ENCODE peak calls at places on chromosome 12, in eight cellular contexts. T, V, U, I, Q, B, L and M are unnamed samples.

GRCh38 chr12:38892090-38892786 is 13.2 kb downstream of the CPNE8 start:
- DNase-seq in B (peak), T (no peak), L (no peak), Q (no peak), V (peak), U (no peak), I (peak), M (no peak)

GRCh38 chr12:131753041-131753440 is 42.2 kb downstream of the SFSWAP start:
- DNase-seq in L (no peak), U (no peak), V (no peak), Q (no peak), B (no peak), I (no peak), T (no peak), M (peak)

GRCh38 chr12:89350661-89351488 is 1.4 kb downstream of the DUSP6 start:
- DNase-seq in Q (no peak), B (no peak), T (no peak), V (peak), L (no peak), I (no peak), U (no peak), M (no peak)

GRCh38 chr12:94152292-94153083 is 4.1 kb downstream of the PLXNC1 start:
- DNase-seq in U (no peak), V (no peak), I (peak), B (no peak), T (no peak), L (no peak), Q (no peak), M (no peak)

GRCh38 chr12:120257041-120257821 is 8.3 kb downstream of the PXN start:
- DNase-seq in Q (peak), L (peak), B (peak), T (peak), V (peak), I (no peak), U (no peak), M (no peak)

GRCh38 chr12:76014007-76014406 is 17.6 kb downstream of the PHLDA1 start:
- DNase-seq in U (no peak), V (no peak), Q (no peak), B (no peak), L (no peak), I (no peak), T (no peak), M (no peak)

GRCh38 chr12:93601591-93601990 is 29.1 kb downstream of the SOCS2 start:
- DNase-seq in T (peak), U (no peak), I (no peak), Q (no peak), V (no peak), L (no peak), B (no peak), M (no peak)

GRCh38 chr12:101908395-101908794 is 31.0 kb downstream of the DRAM1 start:
- DNase-seq in U (no peak), L (no peak), B (peak), V (peak), I (no peak), Q (peak), T (no peak), M (no peak)

GRCh38 chr12:113071427-113072112 is 15.0 kb downstream of the DTX1 start:
- DNase-seq in L (no peak), Q (no peak), U (no peak), B (no peak), V (peak), I (peak), T (no peak), M (no peak)

GRCh38 chr12:118126119-118126757 is 9.7 kb upstream of the PEBP1 start:
- DNase-seq in Q (no peak), I (peak), B (peak), T (no peak), V (peak), U (no peak), L (no peak), M (peak)

GRCh38 chr12:32305163-32305562 is 94.2 kb upstream of the FGD4 start:
- DNase-seq in L (no peak), U (no peak), T (peak), V (no peak), B (no peak), Q (no peak), I (peak), M (no peak)

GRCh38 chr12:50572275-50572674 is 67.5 kb downstream of the DIP2B start:
- DNase-seq in L (peak), I (peak), V (peak), U (no peak), Q (peak), T (peak), B (no peak), M (peak)

GRCh38 chr12:46368684-46369083 is 3.9 kb downstream of the SLC38A2 start:
- DNase-seq in U (no peak), L (no peak), V (no peak), I (no peak), T (no peak), Q (no peak), B (no peak), M (no peak)

GRCh38 chr12:107845980-107846659 is 71.6 kb downstream of the ASCL4 start:
- DNase-seq in L (no peak), I (no peak), T (no peak), V (no peak), Q (peak), B (peak), U (no peak), M (no peak)

GRCh38 chr12:127760996-127761395 is 506.0 kb upstream of the TMEM132C start:
- DNase-seq in B (no peak), I (no peak), Q (no peak), L (no peak), U (no peak), V (no peak), T (no peak), M (no peak)

GRCh38 chr12:97951239-97951638 is 488.6 kb downstream of the RMST start:
- DNase-seq in V (no peak), I (no peak), Q (no peak), L (no peak), T (no peak), B (no peak), U (no peak), M (no peak)

GRCh38 chr12:64889434-64890216 is 65.2 kb downstream of the TBC1D30 start:
- DNase-seq in U (no peak), B (no peak), Q (peak), V (peak), I (peak), T (peak), L (no peak), M (no peak)

GRCh38 chr12:58087428-58088117 is 146.2 kb downstream of the ATP23 start:
- DNase-seq in V (no peak), T (no peak), Q (no peak), B (no peak), U (no peak), I (no peak), L (no peak), M (no peak)

GRCh38 chr12:49893753-49894752 is 9.6 kb downstream of the FAIM2 start:
- DNase-seq in U (no peak), T (peak), Q (peak), B (peak), L (no peak), V (peak), I (no peak), M (peak)

GRCh38 chr12:19125325-19125724 is 4.2 kb upstream of the PLEKHA5 start:
- DNase-seq in T (peak), I (no peak), U (no peak), V (no peak), Q (no peak), B (no peak), L (no peak), M (no peak)

GRCh38 chr12:40622246-40622838 is 69.9 kb upstream of the CNTN1 start:
- DNase-seq in U (peak), T (peak), L (peak), I (peak), B (peak), Q (peak), V (peak), M (peak)

GRCh38 chr12:78396538-78396937 is 468.0 kb upstream of the SYT1 start:
- DNase-seq in I (no peak), V (no peak), B (no peak), T (no peak), Q (no peak), U (no peak), L (no peak), M (no peak)

GRCh38 chr12:53096089-53096741 is 1.3 kb upstream of the IGFBP6 start:
- DNase-seq in T (peak), V (peak), I (no peak), L (peak), U (no peak), Q (no peak), B (peak), M (no peak)

GRCh38 chr12:50661300-50662120 is 102.4 kb upstream of the ATF1 start:
- DNase-seq in I (no peak), L (no peak), V (no peak), Q (no peak), B (no peak), T (no peak), U (no peak), M (no peak)

GRCh38 chr12:5467941-5468340 is 36.0 kb downstream of the NTF3 start:
- DNase-seq in B (no peak), Q (no peak), I (no peak), V (no peak), U (no peak), L (no peak), T (peak), M (no peak)

GRCh38 chr12:93813181-93813580 is 136.0 kb downstream of the CRADD start:
- DNase-seq in U (no peak), Q (no peak), T (no peak), L (no peak), B (no peak), V (no peak), I (no peak), M (no peak)

GRCh38 chr12:128973883-128974681 is 120.8 kb downstream of the GLT1D1 start:
- DNase-seq in B (no peak), T (no peak), Q (no peak), V (no peak), U (no peak), I (no peak), L (no peak), M (no peak)

GRCh38 chr12:51196547-51196946 is 21.3 kb downstream of the POU6F1 start:
- DNase-seq in V (no peak), I (no peak), L (no peak), U (no peak), Q (no peak), T (no peak), B (no peak), M (no peak)

GRCh38 chr12:9732966-9733461 is at the start of gene CLECL1:
- DNase-seq in L (no peak), Q (no peak), V (no peak), B (no peak), T (no peak), I (no peak), U (no peak), M (no peak)
- H3K4me3 ChIP-seq in L (no peak), Q (no peak), V (no peak), B (no peak), T (no peak), I (no peak), U (no peak), M (no peak)

GRCh38 chr12:6975297-6976032 is 4.8 kb downstream of the EMG1 start:
- DNase-seq in B (no peak), I (no peak), V (no peak), T (no peak), U (no peak), L (no peak), Q (no peak), M (no peak)

GRCh38 chr12:6978188-6978986 is 7.7 kb downstream of the EMG1 start:
- DNase-seq in V (no peak), B (no peak), Q (peak), I (no peak), L (no peak), T (no peak), U (no peak), M (no peak)

GRCh38 chr12:6970096-6970527 is 352 bp downstream of the PHB2 start:
- DNase-seq in T (no peak), I (peak), L (peak), B (no peak), U (no peak), V (no peak), Q (no peak), M (no peak)

GRCh38 chr12:6977653-6978052 is 6.9 kb downstream of the EMG1 start:
- DNase-seq in V (no peak), Q (no peak), B (no peak), L (no peak), T (no peak), U (no peak), I (no peak), M (no peak)

DNA sequence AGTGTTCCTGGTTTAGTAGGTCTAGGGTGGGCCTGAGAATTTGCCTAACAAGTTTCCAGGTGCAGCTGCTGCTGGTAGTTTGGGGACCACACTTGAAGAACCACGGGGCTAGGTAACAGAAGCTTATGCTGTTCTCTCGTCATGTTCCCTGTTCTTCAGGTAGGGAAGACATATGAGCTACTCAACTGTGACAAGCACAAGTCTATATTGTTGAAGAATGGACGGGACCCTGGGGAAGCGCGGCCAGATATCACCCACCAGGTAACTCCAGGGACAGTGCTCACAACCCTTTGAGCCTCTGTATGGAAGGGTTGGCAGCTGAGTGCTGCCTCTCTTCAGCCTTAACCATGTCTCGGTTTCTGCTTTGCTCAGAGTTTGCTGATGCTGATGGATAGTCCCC is 3.5 kb downstream of the EMG1 start:
- DNase-seq in Q (no peak), L (no peak), U (no peak), B (no peak), V (no peak), I (no peak), T (no peak), M (no peak)
- TF ChIP-seq POLR2A in Q (no peak), L (no peak), U (no peak), B (no peak), V (no peak), I (peak), T (no peak), M (no peak)

GRCh38 chr12:124143726-124144125 is 151.2 kb upstream of the RFLNA start:
- DNase-seq in T (no peak), V (no peak), U (no peak), Q (no peak), B (peak), I (no peak), L (no peak), M (no peak)
- H3K4me3 ChIP-seq in T (no peak), V (no peak), U (no peak), Q (no peak), B (no peak), I (no peak), L (no peak), M (no peak)

GRCh38 chr12:55683676-55684075 is 24.0 kb downstream of the ITGA7 start:
- DNase-seq in Q (no peak), T (no peak), B (no peak), U (no peak), L (no peak), V (no peak), I (no peak), M (no peak)

GRCh38 chr12:55679691-55680090 is 28.0 kb downstream of the ITGA7 start:
- DNase-seq in I (no peak), L (no peak), V (no peak), U (no peak), Q (no peak), T (no peak), B (no peak), M (no peak)

GRCh38 chr12:55682087-55682796 is 25.5 kb downstream of the ITGA7 start:
- DNase-seq in L (no peak), I (peak), T (no peak), U (no peak), Q (no peak), B (no peak), V (no peak), M (no peak)

GRCh38 chr12:55684761-55685370 is 22.8 kb downstream of the ITGA7 start:
- DNase-seq in L (no peak), V (no peak), B (no peak), T (no peak), U (no peak), Q (no peak), I (no peak), M (no peak)

GRCh38 chr12:55681142-55682077 is 26.3 kb downstream of the ITGA7 start:
- DNase-seq in B (peak), Q (no peak), I (peak), L (no peak), V (peak), T (peak), U (peak), M (no peak)
- TF ChIP-seq POLR2A in B (no peak), Q (no peak), I (peak), L (no peak), V (peak), T (no peak), U (peak), M (no peak)

GRCh38 chr12:95993907-95994306 is 2.2 kb downstream of the HAL start:
- DNase-seq in U (no peak), I (no peak), T (no peak), V (no peak), L (no peak), B (no peak), Q (no peak), M (no peak)

GRCh38 chr12:95986635-95987535 is 9.3 kb downstream of the HAL start:
- DNase-seq in V (no peak), B (no peak), U (no peak), T (no peak), Q (no peak), I (no peak), L (no peak), M (no peak)

GRCh38 chr12:95989504-95990123 is 6.5 kb downstream of the HAL start:
- DNase-seq in T (no peak), I (no peak), B (no peak), Q (no peak), V (no peak), U (no peak), L (no peak), M (no peak)

GRCh38 chr12:95988506-95989275 is 7.5 kb downstream of the HAL start:
- DNase-seq in I (no peak), B (no peak), T (no peak), L (no peak), Q (no peak), V (no peak), U (no peak), M (no peak)

DNA sequence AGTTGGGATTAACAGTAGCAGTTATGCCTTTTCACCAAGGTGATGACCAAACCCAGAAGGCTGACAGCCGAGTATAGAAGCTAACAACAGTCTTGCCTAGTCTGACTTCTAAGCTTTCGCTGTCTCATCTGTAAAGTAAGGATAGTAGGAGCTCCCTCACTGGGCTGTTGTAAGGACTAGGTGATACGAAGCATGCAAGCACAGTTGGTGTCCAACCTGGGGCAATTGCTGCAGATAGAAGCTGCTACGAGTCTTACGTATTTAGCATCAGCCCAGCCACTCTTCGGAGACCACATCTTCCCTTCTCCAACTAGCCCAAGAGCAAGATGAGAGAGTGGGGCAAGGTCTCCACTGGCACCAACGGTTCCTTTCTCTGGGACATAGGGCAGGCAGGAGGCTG is 6.0 kb downstream of the HAL start:
- DNase-seq in L (no peak), I (no peak), T (no peak), B (no peak), V (no peak), Q (no peak), U (no peak), M (no peak)
- H3K4me3 ChIP-seq in L (no peak), I (no peak), T (no peak), B (no peak), V (no peak), Q (no peak), U (no peak), M (no peak)

DNA sequence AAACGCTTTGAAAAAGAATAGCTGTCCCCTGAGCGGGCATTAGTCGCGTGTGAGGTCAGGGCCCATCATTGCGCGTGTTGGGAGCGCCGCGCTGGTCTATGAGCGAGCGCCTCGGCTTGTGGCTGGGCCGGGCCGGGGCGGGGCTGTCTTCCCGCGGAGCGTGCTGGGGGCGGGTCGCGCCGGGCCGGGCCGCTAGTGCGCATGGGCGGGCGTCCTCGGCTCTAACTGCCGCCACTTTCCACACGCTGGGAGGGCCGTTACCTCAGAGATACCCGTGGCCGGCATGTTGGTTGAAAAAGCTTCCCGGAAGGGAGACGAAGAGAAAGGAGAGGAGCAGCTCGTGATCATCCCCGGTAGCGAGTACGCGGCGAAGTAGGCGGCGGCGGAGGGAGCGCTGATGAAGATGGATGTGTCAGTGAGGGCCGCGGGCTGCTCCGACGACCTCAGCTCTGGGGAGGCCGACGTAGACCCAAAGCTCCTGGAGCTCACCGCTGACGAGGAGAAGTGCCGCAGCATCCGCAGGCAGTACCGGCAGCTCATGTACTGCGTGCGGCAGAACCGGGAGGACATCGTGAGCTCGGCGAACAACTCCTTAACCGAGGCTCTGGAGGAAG is at the start of gene EID3:
- DNase-seq in T (peak), Q (peak), U (no peak), B (peak), V (peak), L (peak), I (no peak), M (peak)
- TF ChIP-seq POLR2A in T (peak), Q (peak), U (peak), B (no peak), V (no peak), L (peak), I (no peak), M (no peak)